ENCODE peak calls at places on chromosomes 6 and 20, in six cellular contexts. T, D, Y, K, N and Q are unnamed samples.

GRCh38 chr6:133410628-133411027 is 169.5 kb downstream of the EYA4 start:
- DNase-seq in T (no peak), D (no peak), Y (no peak), K (no peak), N (no peak), Q (no peak)

GRCh38 chr6:159217595-159218275 is 48.5 kb downstream of the FNDC1 start:
- DNase-seq in T (no peak), D (peak; percentile 38), Y (no peak), K (no peak), N (peak; percentile 33), Q (peak; percentile 65)

GRCh38 chr6:83359638-83360037 is 71.2 kb downstream of the ME1 start:
- DNase-seq in T (no peak), D (no peak), Y (no peak), K (no peak), N (no peak), Q (no peak)

GRCh38 chr6:130218136-130218535 is 4.6 kb downstream of the SAMD3 start:
- DNase-seq in T (no peak), D (no peak), Y (no peak), K (no peak), N (no peak), Q (no peak)

GRCh38 chr20:46151936-46152335 is 33.8 kb downstream of the CD40 start:
- DNase-seq in T (no peak), D (no peak), Y (no peak), K (no peak), N (peak; percentile 36), Q (no peak)

GRCh38 chr6:140105857-140106256 is 731.4 kb upstream of the CITED2 start:
- DNase-seq in T (no peak), D (no peak), Y (no peak), K (no peak), N (peak; percentile 1), Q (peak; percentile 43)

GRCh38 chr6:90021701-90022100 is 127.4 kb downstream of the GJA10 start:
- DNase-seq in T (no peak), D (no peak), Y (no peak), K (no peak), N (no peak), Q (no peak)

GRCh38 chr20:33014336-33015113 is 7.0 kb downstream of the BPIFB2 start:
- DNase-seq in T (no peak), D (no peak), Y (no peak), K (no peak), N (no peak), Q (no peak)

GRCh38 chr6:2839195-2839981 is 2.3 kb downstream of the SERPINB1 start:
- DNase-seq in T (no peak), D (no peak), Y (no peak), K (peak; percentile 86), N (peak; percentile 57), Q (peak; percentile 76)

GRCh38 chr6:41724638-41725501 is 10.5 kb downstream of the TFEB start:
- DNase-seq in T (no peak), D (no peak), Y (no peak), K (no peak), N (no peak), Q (peak; percentile 56)

GRCh38 chr6:52526634-52527033 is 50.2 kb downstream of the TRAM2 start:
- DNase-seq in T (no peak), D (no peak), Y (no peak), K (peak; percentile 54), N (no peak), Q (no peak)

GRCh38 chr6:105985816-105986632 is 100.1 kb upstream of the PRDM1 start:
- DNase-seq in T (no peak), D (no peak), Y (no peak), K (no peak), N (no peak), Q (peak; percentile 25)

GRCh38 chr6:148757944-148758343 is 11.1 kb downstream of the UST start:
- DNase-seq in T (no peak), D (no peak), Y (no peak), K (no peak), N (no peak), Q (no peak)

GRCh38 chr6:90105766-90106165 is 190.9 kb downstream of the BACH2 start:
- DNase-seq in T (no peak), D (no peak), Y (no peak), K (no peak), N (no peak), Q (no peak)

GRCh38 chr6:33008944-33009861 is at the start of gene HLA-DOA:
- DNase-seq in T (peak; percentile 17), D (peak; percentile 83), Y (no peak), K (no peak), N (peak; percentile 60), Q (peak; percentile 49)

GRCh38 chr6:150184850-150185480 is 42.1 kb downstream of the PPP1R14C start:
- DNase-seq in T (no peak), D (no peak), Y (no peak), K (no peak), N (no peak), Q (no peak)

GRCh38 chr6:17059022-17059421 is 42.8 kb upstream of the STMND1 start:
- DNase-seq in T (no peak), D (no peak), Y (no peak), K (no peak), N (no peak), Q (no peak)

GRCh38 chr6:56255370-56255769 is 8.0 kb upstream of the COL21A1 start:
- DNase-seq in T (no peak), D (no peak), Y (no peak), K (no peak), N (no peak), Q (no peak)

GRCh38 chr6:157689875-157690274 is 133.2 kb upstream of the SNX9 start:
- DNase-seq in T (no peak), D (no peak), Y (no peak), K (no peak), N (no peak), Q (no peak)

GRCh38 chr6:142374965-142375733 is 73.3 kb downstream of the ADGRG6 start:
- DNase-seq in T (no peak), D (no peak), Y (no peak), K (peak; percentile 64), N (peak; percentile 24), Q (peak; percentile 68)

GRCh38 chr6:157514659-157515496 is 133.9 kb downstream of the ZDHHC14 start:
- DNase-seq in T (peak; percentile 81), D (no peak), Y (peak; percentile 59), K (peak; percentile 69), N (peak; percentile 26), Q (peak; percentile 35)

GRCh38 chr20:50744143-50744792 is 12.9 kb downstream of the PARD6B start:
- DNase-seq in T (peak; percentile 73), D (no peak), Y (peak; percentile 73), K (peak; percentile 85), N (peak; percentile 73), Q (peak; percentile 92)

GRCh38 chr6:156848533-156848932 is 71.4 kb downstream of the ARID1B start:
- DNase-seq in T (no peak), D (no peak), Y (no peak), K (no peak), N (no peak), Q (peak; percentile 66)

GRCh38 chr6:121309768-121310473 is 24.4 kb downstream of the TBC1D32 start:
- DNase-seq in T (no peak), D (no peak), Y (no peak), K (peak; percentile 85), N (no peak), Q (no peak)

GRCh38 chr6:146315321-146316254 is 228.0 kb upstream of the RAB32 start:
- DNase-seq in T (no peak), D (no peak), Y (no peak), K (peak; percentile 63), N (no peak), Q (no peak)

GRCh38 chr6:90131614-90132423 is 164.8 kb downstream of the BACH2 start:
- DNase-seq in T (no peak), D (no peak), Y (no peak), K (no peak), N (no peak), Q (no peak)

GRCh38 chr20:57879437-57880115 is 169.8 kb upstream of the PMEPA1 start:
- DNase-seq in T (no peak), D (no peak), Y (peak; percentile 62), K (no peak), N (no peak), Q (no peak)

GRCh38 chr6:136607932-136608772 is 57.9 kb upstream of the MAP7 start:
- DNase-seq in T (no peak), D (peak; percentile 61), Y (no peak), K (peak; percentile 58), N (peak; percentile 81), Q (peak; percentile 67)

GRCh38 chr6:165844232-165844631 is 181.2 kb upstream of the PDE10A start:
- DNase-seq in T (no peak), D (no peak), Y (no peak), K (no peak), N (no peak), Q (no peak)

GRCh38 chr6:149763866-149764265 is 14.3 kb downstream of the PCMT1 start:
- DNase-seq in T (no peak), D (no peak), Y (no peak), K (no peak), N (no peak), Q (no peak)

GRCh38 chr6:37580164-37580955 is 80.7 kb upstream of the CCDC167 start:
- DNase-seq in T (no peak), D (no peak), Y (no peak), K (peak; percentile 13), N (no peak), Q (no peak)

GRCh38 chr20:34522969-34523871 is 7.0 kb downstream of the DYNLRB1 start:
- DNase-seq in T (no peak), D (no peak), Y (peak; percentile 83), K (peak; percentile 49), N (peak; percentile 84), Q (peak; percentile 79)

GRCh38 chr6:145704153-145704781 is 31.1 kb downstream of the EPM2A start:
- DNase-seq in T (no peak), D (no peak), Y (no peak), K (peak; percentile 18), N (no peak), Q (peak; percentile 23)